ENCODE peak calls at places on chromosomes 4 and X, in six cellular contexts. One of them, this sample, is unnamed. For H3K4me1, the result is how much of the 10 kb centered on the place peaks cover.

GRCh38 chr4:78534286-78534955 is 17.1 kb upstream of the ANXA3 start:
- DNase-seq in RWPE2: no peak
- DNase-seq in fibroblast of lung: no peak
- DNase-seq in upper lobe of left lung: no peak
- DNase-seq in left lung: no peak
- DNase-seq in sigmoid colon: no peak
- DNase-seq in this sample: no peak

GRCh38 chr4:27666943-27667342 is 806.3 kb downstream of the STIM2 start:
- DNase-seq in RWPE2: no peak
- DNase-seq in upper lobe of left lung: no peak
- DNase-seq in sigmoid colon: no peak
- DNase-seq in left lung: no peak
- DNase-seq in fibroblast of lung: peak
- DNase-seq in this sample: no peak

GRCh38 chrX:15721911-15722310 is 16.2 kb upstream of the CA5B start:
- DNase-seq in upper lobe of left lung: no peak
- DNase-seq in sigmoid colon: no peak
- DNase-seq in fibroblast of lung: peak
- DNase-seq in RWPE2: no peak
- DNase-seq in left lung: no peak
- DNase-seq in this sample: no peak

GRCh38 chr4:119124314-119124713 is 11.3 kb upstream of the MYOZ2 start:
- DNase-seq in sigmoid colon: no peak
- DNase-seq in upper lobe of left lung: no peak
- DNase-seq in RWPE2: no peak
- DNase-seq in fibroblast of lung: peak
- DNase-seq in left lung: no peak
- DNase-seq in this sample: no peak

GRCh38 chrX:97267916-97268680 is 384.4 kb downstream of the RPA4 start:
- DNase-seq in upper lobe of left lung: no peak
- DNase-seq in left lung: no peak
- DNase-seq in fibroblast of lung: peak
- DNase-seq in RWPE2: no peak
- DNase-seq in sigmoid colon: no peak
- DNase-seq in this sample: no peak

GRCh38 chr4:78784255-78784654 is 8.1 kb downstream of the BMP2K start:
- DNase-seq in upper lobe of left lung: no peak
- DNase-seq in sigmoid colon: no peak
- DNase-seq in RWPE2: no peak
- DNase-seq in left lung: no peak
- DNase-seq in fibroblast of lung: peak
- DNase-seq in this sample: no peak

GRCh38 chr4:4480205-4480604 is 61.6 kb downstream of the STX18 start:
- DNase-seq in upper lobe of left lung: no peak
- DNase-seq in left lung: no peak
- DNase-seq in fibroblast of lung: no peak
- DNase-seq in RWPE2: no peak
- DNase-seq in sigmoid colon: no peak
- DNase-seq in this sample: no peak

GRCh38 chr4:185838514-185839203 is 26.7 kb upstream of the SORBS2 start:
- DNase-seq in upper lobe of left lung: no peak
- DNase-seq in left lung: no peak
- DNase-seq in fibroblast of lung: no peak
- DNase-seq in RWPE2: no peak
- DNase-seq in sigmoid colon: no peak
- DNase-seq in this sample: no peak

GRCh38 chrX:7086384-7086783 is 61.1 kb upstream of the STS start:
- DNase-seq in fibroblast of lung: no peak
- DNase-seq in upper lobe of left lung: no peak
- DNase-seq in RWPE2: no peak
- DNase-seq in sigmoid colon: no peak
- DNase-seq in left lung: no peak
- DNase-seq in this sample: no peak

GRCh38 chr4:88043586-88044340 is 36.3 kb downstream of the PKD2 start:
- DNase-seq in sigmoid colon: no peak
- DNase-seq in upper lobe of left lung: no peak
- DNase-seq in fibroblast of lung: no peak
- DNase-seq in left lung: no peak
- DNase-seq in RWPE2: no peak
- DNase-seq in this sample: no peak

GRCh38 chrX:153305941-153306464 is 15.6 kb downstream of the PNMA6F start:
- DNase-seq in left lung: no peak
- DNase-seq in RWPE2: no peak
- DNase-seq in fibroblast of lung: no peak
- DNase-seq in sigmoid colon: no peak
- DNase-seq in upper lobe of left lung: no peak
- DNase-seq in this sample: no peak

GRCh38 chrX:1153940-1154339 is 58.5 kb downstream of the CRLF2 start:
- DNase-seq in left lung: no peak
- DNase-seq in sigmoid colon: no peak
- DNase-seq in upper lobe of left lung: no peak
- DNase-seq in fibroblast of lung: no peak
- DNase-seq in RWPE2: no peak
- DNase-seq in this sample: no peak

GRCh38 chr4:122052714-122053113 is 99.4 kb upstream of the BLTP1 start:
- DNase-seq in sigmoid colon: no peak
- DNase-seq in fibroblast of lung: no peak
- DNase-seq in RWPE2: no peak
- DNase-seq in upper lobe of left lung: no peak
- DNase-seq in left lung: no peak
- DNase-seq in this sample: no peak

GRCh38 chr4:16537926-16538325 is 311.7 kb upstream of the TAPT1 start:
- DNase-seq in sigmoid colon: no peak
- DNase-seq in left lung: no peak
- DNase-seq in fibroblast of lung: no peak
- DNase-seq in RWPE2: no peak
- DNase-seq in upper lobe of left lung: no peak
- DNase-seq in this sample: no peak

GRCh38 chr4:177728361-177729152 is 286.3 kb upstream of the AGA start:
- DNase-seq in RWPE2: peak
- DNase-seq in upper lobe of left lung: peak
- DNase-seq in fibroblast of lung: no peak
- DNase-seq in left lung: peak
- DNase-seq in sigmoid colon: no peak
- DNase-seq in this sample: no peak

GRCh38 chr4:6362896-6363295 is 93.2 kb downstream of the WFS1 start:
- DNase-seq in RWPE2: no peak
- DNase-seq in sigmoid colon: no peak
- DNase-seq in upper lobe of left lung: no peak
- DNase-seq in left lung: peak
- DNase-seq in fibroblast of lung: peak
- DNase-seq in this sample: no peak

GRCh38 chrX:18668468-18668867 is 3.4 kb downstream of the RS1 start:
- DNase-seq in upper lobe of left lung: no peak
- DNase-seq in RWPE2: no peak
- DNase-seq in left lung: no peak
- DNase-seq in sigmoid colon: no peak
- DNase-seq in fibroblast of lung: no peak
- DNase-seq in this sample: no peak

GRCh38 chrX:134177527-134177926 is 59.5 kb upstream of the CCDC160 start:
- DNase-seq in left lung: no peak
- DNase-seq in RWPE2: no peak
- DNase-seq in fibroblast of lung: no peak
- DNase-seq in sigmoid colon: no peak
- DNase-seq in upper lobe of left lung: no peak
- DNase-seq in this sample: no peak

GRCh38 chr4:176988226-176988625 is 195.5 kb upstream of the VEGFC start:
- DNase-seq in left lung: no peak
- DNase-seq in RWPE2: peak
- DNase-seq in upper lobe of left lung: no peak
- DNase-seq in fibroblast of lung: peak
- DNase-seq in sigmoid colon: no peak
- DNase-seq in this sample: no peak

GRCh38 chr4:793109-793861 is 32.6 kb downstream of the CPLX1 start:
- DNase-seq in sigmoid colon: no peak
- DNase-seq in left lung: peak
- DNase-seq in fibroblast of lung: no peak
- DNase-seq in RWPE2: no peak
- DNase-seq in upper lobe of left lung: peak
- DNase-seq in this sample: no peak

GRCh38 chr4:52640808-52641595 is 18.1 kb downstream of the USP46 start:
- DNase-seq in left lung: no peak
- DNase-seq in upper lobe of left lung: no peak
- DNase-seq in RWPE2: no peak
- DNase-seq in sigmoid colon: no peak
- DNase-seq in fibroblast of lung: peak
- DNase-seq in this sample: no peak

GRCh38 chr4:44447563-44448504 is 775 bp downstream of the KCTD8 start:
- DNase-seq in RWPE2: peak
- DNase-seq in fibroblast of lung: peak
- DNase-seq in sigmoid colon: peak
- DNase-seq in upper lobe of left lung: peak
- DNase-seq in left lung: peak
- DNase-seq in this sample: peak

GRCh38 chrX:85111347-85111746 is 107.7 kb downstream of the APOOL start:
- DNase-seq in left lung: no peak
- DNase-seq in sigmoid colon: no peak
- DNase-seq in upper lobe of left lung: no peak
- DNase-seq in fibroblast of lung: peak
- DNase-seq in RWPE2: no peak
- DNase-seq in this sample: no peak

GRCh38 chr4:112118742-112119357 is 26.4 kb upstream of the FAM241A start:
- DNase-seq in left lung: no peak
- DNase-seq in fibroblast of lung: no peak
- DNase-seq in upper lobe of left lung: no peak
- DNase-seq in sigmoid colon: no peak
- DNase-seq in RWPE2: no peak
- DNase-seq in this sample: no peak

GRCh38 chr4:119299221-119300071 is 22.5 kb downstream of the FABP2 start:
- DNase-seq in RWPE2: no peak
- DNase-seq in fibroblast of lung: peak
- DNase-seq in left lung: no peak
- DNase-seq in upper lobe of left lung: no peak
- DNase-seq in sigmoid colon: no peak
- DNase-seq in this sample: no peak

GRCh38 chr4:742742-743311 is 37.2 kb downstream of the PCGF3 start:
- DNase-seq in left lung: peak
- DNase-seq in RWPE2: peak
- DNase-seq in sigmoid colon: peak
- DNase-seq in upper lobe of left lung: peak
- DNase-seq in fibroblast of lung: peak
- DNase-seq in this sample: peak

GRCh38 chrX:97842468-97843199 is 958.9 kb downstream of the RPA4 start:
- DNase-seq in left lung: peak
- DNase-seq in fibroblast of lung: no peak
- DNase-seq in sigmoid colon: no peak
- DNase-seq in upper lobe of left lung: peak
- DNase-seq in RWPE2: no peak
- DNase-seq in this sample: no peak

GRCh38 chrX:80223922-80224579 is 196.2 kb upstream of the TENT5D start:
- DNase-seq in RWPE2: no peak
- DNase-seq in left lung: no peak
- DNase-seq in sigmoid colon: no peak
- DNase-seq in upper lobe of left lung: no peak
- DNase-seq in fibroblast of lung: no peak
- DNase-seq in this sample: no peak

GRCh38 chr4:1321946-1322650 is 24.9 kb upstream of the UVSSA start:
- DNase-seq in fibroblast of lung: no peak
- DNase-seq in RWPE2: no peak
- DNase-seq in upper lobe of left lung: peak
- DNase-seq in left lung: peak
- DNase-seq in sigmoid colon: no peak
- DNase-seq in this sample: no peak

GRCh38 chr4:87235020-87235671 is 14.7 kb upstream of the KLHL8 start:
- DNase-seq in upper lobe of left lung: no peak
- DNase-seq in left lung: no peak
- DNase-seq in sigmoid colon: no peak
- DNase-seq in fibroblast of lung: peak
- DNase-seq in RWPE2: no peak
- DNase-seq in this sample: no peak

GRCh38 chrX:11380187-11380586 is 87.0 kb downstream of the AMELX start:
- DNase-seq in left lung: no peak
- DNase-seq in sigmoid colon: no peak
- DNase-seq in RWPE2: no peak
- DNase-seq in upper lobe of left lung: no peak
- DNase-seq in fibroblast of lung: peak
- DNase-seq in this sample: no peak

GRCh38 chrX:85569691-85570090 is 190.2 kb upstream of the POF1B start:
- DNase-seq in RWPE2: no peak
- DNase-seq in left lung: no peak
- DNase-seq in sigmoid colon: no peak
- DNase-seq in fibroblast of lung: no peak
- DNase-seq in upper lobe of left lung: no peak
- DNase-seq in this sample: no peak

GRCh38 chrX:75210602-75211001 is 54.5 kb upstream of the ABCB7 start:
- DNase-seq in fibroblast of lung: no peak
- DNase-seq in RWPE2: no peak
- DNase-seq in sigmoid colon: no peak
- DNase-seq in upper lobe of left lung: no peak
- DNase-seq in left lung: no peak
- DNase-seq in this sample: no peak

GRCh38 chr4:71584654-71585053 is 199.2 kb downstream of the GC start:
- DNase-seq in upper lobe of left lung: no peak
- DNase-seq in left lung: no peak
- DNase-seq in fibroblast of lung: no peak
- DNase-seq in RWPE2: no peak
- DNase-seq in sigmoid colon: no peak
- DNase-seq in this sample: no peak

GRCh38 chr4:42278709-42279324 is 118.5 kb upstream of the SHISA3 start:
- DNase-seq in fibroblast of lung: no peak
- DNase-seq in RWPE2: no peak
- DNase-seq in left lung: no peak
- DNase-seq in sigmoid colon: no peak
- DNase-seq in upper lobe of left lung: no peak
- DNase-seq in this sample: no peak

GRCh38 chr4:18202510-18202909 is 181.0 kb upstream of the LCORL start:
- DNase-seq in RWPE2: no peak
- DNase-seq in upper lobe of left lung: no peak
- DNase-seq in sigmoid colon: no peak
- DNase-seq in left lung: no peak
- DNase-seq in fibroblast of lung: no peak
- DNase-seq in this sample: no peak
- H3K4me1 ChIP-seq in RWPE2: under half
- H3K4me1 ChIP-seq in upper lobe of left lung: under half
- H3K4me1 ChIP-seq in sigmoid colon: under half
- H3K4me1 ChIP-seq in left lung: under half
- H3K4me1 ChIP-seq in fibroblast of lung: under half
- H3K4me1 ChIP-seq in this sample: under half

GRCh38 chr4:173763374-173763773 is 233.3 kb upstream of the HAND2 start:
- DNase-seq in fibroblast of lung: no peak
- DNase-seq in upper lobe of left lung: no peak
- DNase-seq in left lung: no peak
- DNase-seq in RWPE2: no peak
- DNase-seq in sigmoid colon: no peak
- DNase-seq in this sample: no peak
- H3K27ac ChIP-seq in fibroblast of lung: no peak
- H3K27ac ChIP-seq in upper lobe of left lung: no peak
- H3K27ac ChIP-seq in left lung: no peak
- H3K27ac ChIP-seq in RWPE2: no peak
- H3K27ac ChIP-seq in sigmoid colon: no peak
- H3K27ac ChIP-seq in this sample: peak

GRCh38 chrX:8981742-8982141 is 52.2 kb downstream of the FAM9B start:
- DNase-seq in RWPE2: no peak
- DNase-seq in sigmoid colon: no peak
- DNase-seq in fibroblast of lung: no peak
- DNase-seq in upper lobe of left lung: no peak
- DNase-seq in left lung: no peak
- DNase-seq in this sample: no peak
- H3K4me3 ChIP-seq in RWPE2: no peak
- H3K4me3 ChIP-seq in sigmoid colon: no peak
- H3K4me3 ChIP-seq in fibroblast of lung: no peak
- H3K4me3 ChIP-seq in upper lobe of left lung: no peak
- H3K4me3 ChIP-seq in left lung: no peak
- H3K4me3 ChIP-seq in this sample: no peak

GRCh38 chrX:65595460-65595876 is 60.9 kb upstream of the LAS1L start:
- DNase-seq in RWPE2: peak
- DNase-seq in left lung: peak
- DNase-seq in sigmoid colon: peak
- DNase-seq in fibroblast of lung: peak
- DNase-seq in upper lobe of left lung: no peak
- DNase-seq in this sample: peak
- H3K4me1 ChIP-seq in RWPE2: under half
- H3K4me1 ChIP-seq in left lung: under half
- H3K4me1 ChIP-seq in sigmoid colon: under half
- H3K4me1 ChIP-seq in fibroblast of lung: under half
- H3K4me1 ChIP-seq in upper lobe of left lung: under half
- H3K4me1 ChIP-seq in this sample: under half